ENCODE peak calls at places on chromosomes 3 and 15, in nine cellular contexts. L, B, S, Z, I, U, J, R and E are unnamed samples.

GRCh38 chr15:54280726-54281125 is 302.5 kb downstream of the UNC13C start:
- DNase-seq in L (no peak), B (no peak), S (no peak), Z (no peak), I (no peak), U (no peak), J (no peak), R (no peak), E (no peak)

GRCh38 chr15:55394694-55395093 is 13.5 kb downstream of the CCPG1 start:
- DNase-seq in L (peak), B (no peak), S (no peak), Z (no peak), I (no peak), U (no peak), J (no peak), R (no peak), E (no peak)

GRCh38 chr15:70488941-70489848 is 274.2 kb downstream of the UACA start:
- DNase-seq in L (no peak), B (no peak), S (no peak), Z (no peak), I (no peak), U (no peak), J (no peak), R (no peak), E (no peak)

GRCh38 chr3:38133557-38134405 is 3.1 kb downstream of the ACAA1 start:
- DNase-seq in L (no peak), B (no peak), S (peak), Z (no peak), I (no peak), U (peak), J (no peak), R (no peak), E (no peak)

GRCh38 chr15:43186003-43186353 is 775 bp downstream of the CCNDBP1 start:
- DNase-seq in L (no peak), B (no peak), S (no peak), Z (no peak), I (peak), U (peak), J (no peak), R (no peak), E (no peak)

GRCh38 chr3:126130081-126130855 is 46.3 kb upstream of the SLC41A3 start:
- DNase-seq in L (no peak), B (no peak), S (no peak), Z (peak), I (peak), U (peak), J (peak), R (no peak), E (peak)

GRCh38 chr3:152477422-152477821 is 208.7 kb downstream of the MBNL1 start:
- DNase-seq in L (peak), B (no peak), S (no peak), Z (no peak), I (no peak), U (no peak), J (no peak), R (no peak), E (no peak)

GRCh38 chr3:41202834-41203345 is 3.6 kb downstream of the CTNNB1 start:
- DNase-seq in L (peak), B (no peak), S (no peak), Z (no peak), I (peak), U (no peak), J (no peak), R (no peak), E (no peak)

GRCh38 chr3:126472277-126473006 is 3.2 kb downstream of the ZXDC start:
- DNase-seq in L (peak), B (peak), S (peak), Z (peak), I (peak), U (peak), J (no peak), R (peak), E (peak)

GRCh38 chr3:22377421-22377820 is 626.4 kb upstream of the ZNF385D start:
- DNase-seq in L (no peak), B (no peak), S (no peak), Z (no peak), I (no peak), U (no peak), J (no peak), R (no peak), E (no peak)

GRCh38 chr3:189773056-189773455 is 141.9 kb downstream of the TP63 start:
- DNase-seq in L (peak), B (no peak), S (no peak), Z (no peak), I (no peak), U (no peak), J (no peak), R (no peak), E (no peak)

GRCh38 chr15:92898988-92899909 is 875 bp upstream of the CHD2 start:
- DNase-seq in L (peak), B (no peak), S (peak), Z (no peak), I (no peak), U (no peak), J (no peak), R (peak), E (no peak)

GRCh38 chr3:194080913-194081800 is 54.8 kb upstream of the HES1 start:
- DNase-seq in L (no peak), B (no peak), S (no peak), Z (no peak), I (no peak), U (peak), J (no peak), R (no peak), E (no peak)

GRCh38 chr3:107413264-107413663 is 36.0 kb downstream of the CCDC54 start:
- DNase-seq in L (no peak), B (no peak), S (no peak), Z (no peak), I (no peak), U (no peak), J (no peak), R (no peak), E (no peak)

GRCh38 chr3:32009101-32009500 is 27.6 kb downstream of the ZNF860 start:
- DNase-seq in L (no peak), B (no peak), S (no peak), Z (no peak), I (no peak), U (no peak), J (no peak), R (no peak), E (no peak)

GRCh38 chr15:39856357-39856756 is 63.7 kb downstream of the GPR176 start:
- DNase-seq in L (no peak), B (no peak), S (no peak), Z (no peak), I (no peak), U (no peak), J (peak), R (no peak), E (no peak)

GRCh38 chr3:12679468-12679867 is 15.6 kb upstream of the RAF1 start:
- DNase-seq in L (peak), B (no peak), S (no peak), Z (no peak), I (no peak), U (no peak), J (no peak), R (no peak), E (no peak)

GRCh38 chr3:69240651-69241578 is 118.5 kb upstream of the LMOD3 start:
- DNase-seq in L (no peak), B (peak), S (no peak), Z (no peak), I (no peak), U (no peak), J (no peak), R (no peak), E (no peak)

GRCh38 chr3:46880884-46881818 is 3.6 kb downstream of the PTH1R start:
- DNase-seq in L (no peak), B (no peak), S (no peak), Z (no peak), I (no peak), U (no peak), J (no peak), R (no peak), E (no peak)

GRCh38 chr3:112773864-112774263 is 72.8 kb downstream of the CD200R1L start:
- DNase-seq in L (no peak), B (peak), S (no peak), Z (no peak), I (no peak), U (peak), J (no peak), R (no peak), E (no peak)

GRCh38 chr3:10443272-10443671 is 62.1 kb downstream of the ATP2B2 start:
- DNase-seq in L (no peak), B (no peak), S (no peak), Z (no peak), I (peak), U (no peak), J (no peak), R (no peak), E (no peak)

GRCh38 chr3:184315871-184316661 is 1.7 kb downstream of the EIF4G1 start:
- DNase-seq in L (peak), B (no peak), S (no peak), Z (peak), I (no peak), U (no peak), J (no peak), R (no peak), E (no peak)

GRCh38 chr3:182895513-182896112 is 84.7 kb downstream of the DCUN1D1 start:
- DNase-seq in L (no peak), B (no peak), S (no peak), Z (no peak), I (peak), U (no peak), J (no peak), R (no peak), E (no peak)

GRCh38 chr3:176354843-176355242 is 842.4 kb downstream of the TBL1XR1 start:
- DNase-seq in L (no peak), B (no peak), S (no peak), Z (no peak), I (no peak), U (no peak), J (no peak), R (no peak), E (no peak)

GRCh38 chr15:74178326-74179100 is 5.0 kb downstream of the ISLR start:
- DNase-seq in L (no peak), B (no peak), S (no peak), Z (peak), I (no peak), U (no peak), J (no peak), R (no peak), E (peak)

GRCh38 chr3:119293761-119294401 is at the start of gene ARHGAP31:
- DNase-seq in L (peak), B (peak), S (peak), Z (peak), I (peak), U (peak), J (peak), R (no peak), E (peak)
- TF ChIP-seq POLR2A in L (no peak), B (peak), S (no peak), Z (no peak), I (no peak), U (peak), J (no peak), R (no peak), E (peak)

GRCh38 chr3:52346623-52347530 is 30.8 kb downstream of the DNAH1 start:
- DNase-seq in L (peak), B (no peak), S (no peak), Z (no peak), I (no peak), U (no peak), J (no peak), R (no peak), E (no peak)
- H3K27ac ChIP-seq in L (peak), B (no peak), S (no peak), Z (no peak), I (no peak), U (no peak), J (no peak), R (no peak), E (no peak)

GRCh38 chr3:146342971-146343370 is 92.1 kb upstream of the PLSCR4 start:
- DNase-seq in L (peak), B (no peak), S (no peak), Z (no peak), I (no peak), U (no peak), J (no peak), R (no peak), E (no peak)

GRCh38 chr3:146337991-146338390 is 87.1 kb upstream of the PLSCR4 start:
- DNase-seq in L (no peak), B (no peak), S (no peak), Z (no peak), I (no peak), U (no peak), J (no peak), R (no peak), E (no peak)

GRCh38 chr3:146334151-146334550 is 83.2 kb upstream of the PLSCR4 start:
- DNase-seq in L (peak), B (no peak), S (no peak), Z (no peak), I (peak), U (no peak), J (no peak), R (no peak), E (no peak)

GRCh38 chr3:146335386-146335785 is 84.5 kb upstream of the PLSCR4 start:
- DNase-seq in L (no peak), B (no peak), S (no peak), Z (no peak), I (peak), U (no peak), J (no peak), R (no peak), E (no peak)

DNA sequence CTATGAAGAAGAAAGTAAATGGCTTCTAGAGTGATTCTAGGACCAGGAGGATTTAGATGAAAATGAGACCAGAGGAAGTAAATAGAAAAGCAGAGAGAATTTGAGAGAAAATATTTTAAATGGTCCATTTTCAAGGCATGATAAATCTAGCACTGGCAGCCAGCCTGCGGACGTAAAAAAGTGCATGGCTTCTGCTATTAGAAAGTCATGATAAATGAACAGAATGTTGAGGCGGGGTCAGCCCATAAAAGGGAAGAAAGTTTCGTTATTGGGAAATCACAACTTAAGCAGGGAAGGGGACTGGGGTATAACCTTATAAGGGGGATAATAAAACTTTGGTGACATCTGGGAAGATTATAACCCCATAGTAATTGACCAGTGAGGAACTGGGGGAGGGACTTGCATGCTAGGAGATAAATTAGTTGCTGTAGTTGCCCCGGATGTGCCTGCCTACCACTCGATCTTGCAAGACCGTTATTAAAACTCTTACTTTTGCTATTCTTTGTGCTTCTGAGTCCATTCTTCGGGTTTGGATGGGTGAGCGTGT is 88.4 kb upstream of the PLSCR4 start:
- DNase-seq in L (no peak), B (no peak), S (no peak), Z (no peak), I (no peak), U (no peak), J (no peak), R (no peak), E (no peak)
- H3K4me3 ChIP-seq in L (no peak), B (no peak), S (no peak), Z (no peak), I (no peak), U (no peak), J (peak), R (no peak), E (no peak)

GRCh38 chr3:192916455-192917257 is 1.0 kb downstream of the MB21D2 start:
- DNase-seq in L (peak), B (no peak), S (peak), Z (peak), I (peak), U (peak), J (peak), R (no peak), E (peak)
- TF ChIP-seq POLR2A in L (no peak), B (peak), S (no peak), Z (no peak), I (no peak), U (peak), J (no peak), R (no peak), E (no peak)

DNA sequence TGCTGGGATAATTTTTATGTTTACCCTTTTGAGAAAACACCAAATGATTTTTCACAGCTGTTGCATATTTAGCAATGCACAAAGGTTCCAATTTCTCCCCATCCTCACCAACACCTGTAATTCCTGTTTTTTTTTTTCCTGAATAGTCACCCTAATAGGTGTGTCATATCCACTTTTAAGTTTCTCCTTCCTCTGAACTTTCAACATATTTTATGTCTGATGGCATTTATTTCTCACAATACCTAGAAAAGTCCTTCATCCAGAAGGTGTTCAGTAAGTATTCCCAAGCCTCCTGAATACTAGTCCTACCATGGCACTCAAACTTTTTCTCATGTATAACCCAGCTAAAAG is 1.5 kb downstream of the RPL24 start:
- DNase-seq in L (no peak), B (no peak), S (no peak), Z (no peak), I (no peak), U (no peak), J (no peak), R (no peak), E (no peak)
- H3K27ac ChIP-seq in L (no peak), B (peak), S (peak), Z (peak), I (peak), U (peak), J (peak), R (peak), E (peak)

DNA sequence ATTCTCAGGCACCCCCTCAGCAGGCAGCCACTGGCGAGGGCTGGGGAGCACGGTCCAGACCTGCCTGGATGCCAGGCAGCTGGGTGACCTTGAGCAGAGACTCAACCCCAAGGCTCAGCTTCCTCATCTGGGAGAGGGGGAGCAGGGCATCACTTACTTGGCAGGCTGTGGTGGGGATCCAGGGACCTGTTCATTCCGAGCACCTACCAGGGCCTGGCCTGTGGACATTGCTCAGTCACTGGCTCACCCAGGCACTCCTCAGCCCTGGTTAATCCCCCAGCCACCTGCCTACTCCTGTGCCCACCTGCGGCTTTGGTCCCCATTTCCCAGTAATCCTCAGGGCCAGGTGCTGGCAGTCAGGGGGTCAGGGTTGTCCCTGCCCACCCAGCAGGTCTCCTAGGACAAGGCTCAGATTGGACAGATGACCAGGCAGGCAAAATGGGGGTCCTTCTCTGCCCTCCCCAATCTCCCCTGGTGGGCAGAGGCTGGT is 9.3 kb upstream of the RPL29 start:
- DNase-seq in L (no peak), B (no peak), S (no peak), Z (no peak), I (no peak), U (no peak), J (no peak), R (no peak), E (no peak)
- H3K4me3 ChIP-seq in L (no peak), B (no peak), S (no peak), Z (no peak), I (no peak), U (no peak), J (no peak), R (no peak), E (no peak)